ENCODE peak calls at places on chromosomes 13 and 19, in five cellular contexts. M, L, J, W and Q are unnamed samples.

GRCh38 chr13:62512194-62513141 is 1096.8 kb upstream of the PCDH20 start:
- DNase-seq in M (no peak), L (no peak), J (no peak), W (no peak), Q (peak; percentile 80)

GRCh38 chr19:10646781-10647180 is 7.4 kb upstream of the ILF3 start:
- DNase-seq in M (no peak), L (no peak), J (no peak), W (no peak), Q (no peak)

GRCh38 chr13:23477096-23477495 is 43.6 kb upstream of the SACS start:
- DNase-seq in M (no peak), L (no peak), J (no peak), W (no peak), Q (no peak)

GRCh38 chr19:48102870-48103751 is 7.5 kb downstream of the PLA2G4C start:
- DNase-seq in M (no peak), L (peak; percentile 36), J (no peak), W (no peak), Q (peak; percentile 53)

GRCh38 chr19:9321338-9321737 is 2.6 kb upstream of the ZNF559 start:
- DNase-seq in M (no peak), L (no peak), J (no peak), W (no peak), Q (no peak)

GRCh38 chr13:27174766-27175455 is 3.3 kb upstream of the USP12 start:
- DNase-seq in M (no peak), L (no peak), J (no peak), W (no peak), Q (peak; percentile 48)

GRCh38 chr13:40770609-40770933 is 419 bp downstream of the MRPS31 start:
- DNase-seq in M (no peak), L (no peak), J (no peak), W (no peak), Q (no peak)

GRCh38 chr19:54674021-54674617 is 11.3 kb downstream of the LILRB4 start:
- DNase-seq in M (no peak), L (no peak), J (no peak), W (no peak), Q (peak; percentile 73)

GRCh38 chr13:49240017-49240416 is 7.7 kb upstream of the CDADC1 start:
- DNase-seq in M (no peak), L (no peak), J (no peak), W (peak; percentile 15), Q (peak; percentile 48)

GRCh38 chr13:24032674-24033073 is 127.8 kb upstream of the SPATA13 start:
- DNase-seq in M (no peak), L (no peak), J (no peak), W (no peak), Q (no peak)

GRCh38 chr13:20366056-20366455 is 133.9 kb upstream of the GJB6 start:
- DNase-seq in M (no peak), L (no peak), J (no peak), W (no peak), Q (no peak)

GRCh38 chr13:30559274-30559673 is 58.4 kb upstream of the USPL1 start:
- DNase-seq in M (no peak), L (no peak), J (no peak), W (no peak), Q (no peak)

GRCh38 chr19:3748965-3749364 is 12.5 kb downstream of the APBA3 start:
- DNase-seq in M (no peak), L (no peak), J (no peak), W (no peak), Q (no peak)

GRCh38 chr13:45393941-45394570 is 24.1 kb downstream of the SLC25A30 start:
- DNase-seq in M (no peak), L (no peak), J (no peak), W (no peak), Q (peak; percentile 60)

GRCh38 chr13:110713981-110714797 is 689 bp downstream of the ING1 start:
- DNase-seq in M (peak; percentile 54), L (no peak), J (no peak), W (peak; percentile 46), Q (peak; percentile 84)

GRCh38 chr19:28634837-28635236 is 578.1 kb downstream of the UQCRFS1 start:
- DNase-seq in M (no peak), L (no peak), J (no peak), W (no peak), Q (no peak)